ENCODE peak calls at places on chromosomes 11 and 22, in six cellular contexts. H is cardiac muscle cell, K is brain microvascular endothelial cell, E is A549, J is cardiac fibroblast, U is colonic mucosa. Z is an unnamed sample.

GRCh38 chr22:35489225-35489624 is 51.4 kb upstream of the RASD2 start:
- DNase-seq in K (no peak), H (no peak), J (no peak), E (no peak), U (no peak), Z (no peak)

GRCh38 chr22:32735516-32735915 is 66.0 kb upstream of the TIMP3 start:
- DNase-seq in J (no peak), H (no peak), U (no peak), E (no peak), K (no peak), Z (no peak)

GRCh38 chr11:1081601-1082311 is 7.1 kb downstream of the MUC2 start:
- DNase-seq in E (no peak), K (no peak), U (no peak), H (no peak), J (no peak), Z (no peak)

GRCh38 chr11:69369945-69370344 is 76.0 kb downstream of the MYEOV start:
- DNase-seq in U (peak; percentile 12), H (no peak), J (no peak), E (no peak), K (no peak), Z (no peak)

GRCh38 chr11:65646921-65647701 is 9.2 kb downstream of the SIPA1 start:
- DNase-seq in U (peak; percentile 78), H (no peak), K (no peak), J (peak; percentile 15), E (peak; percentile 61), Z (peak; percentile 24)

GRCh38 chr11:100719362-100719761 is 32.3 kb downstream of the ARHGAP42 start:
- DNase-seq in H (peak; percentile 26), E (peak; percentile 49), K (no peak), U (no peak), J (peak; percentile 65), Z (peak; percentile 45)

GRCh38 chr11:36000616-36001190 is 56.8 kb downstream of the LDLRAD3 start:
- DNase-seq in U (no peak), E (no peak), K (no peak), J (no peak), H (no peak), Z (no peak)

GRCh38 chr22:37273126-37273845 is 9.0 kb upstream of the CYTH4 start:
- DNase-seq in E (no peak), U (no peak), H (no peak), J (peak; percentile 61), K (peak; percentile 74), Z (peak; percentile 68)

GRCh38 chr11:5620606-5621521 is 3.9 kb upstream of the TRIM34 start:
- DNase-seq in E (peak; percentile 91), J (peak; percentile 87), U (peak; percentile 52), K (peak; percentile 90), H (peak; percentile 11), Z (peak; percentile 82)

GRCh38 chr11:79325851-79326250 is 115.0 kb downstream of the TENM4 start:
- DNase-seq in K (no peak), U (no peak), J (no peak), E (no peak), H (no peak), Z (no peak)

GRCh38 chr11:30984442-30984816 is 385.1 kb downstream of the DCDC1 start:
- DNase-seq in U (no peak), J (peak; percentile 3), E (peak; percentile 79), K (peak; percentile 12), H (no peak), Z (peak; percentile 67)

GRCh38 chr11:102289510-102290078 is 27.7 kb upstream of the BIRC3 start:
- DNase-seq in U (no peak), J (peak; percentile 38), E (no peak), K (no peak), H (no peak), Z (no peak)

GRCh38 chr11:102202972-102203371 is 92.7 kb downstream of the YAP1 start:
- DNase-seq in U (no peak), J (no peak), H (no peak), K (no peak), E (no peak), Z (no peak)

GRCh38 chr11:70378506-70379134 is 19.7 kb upstream of the CTTN start:
- DNase-seq in H (no peak), J (no peak), U (no peak), K (no peak), E (peak; percentile 34), Z (no peak)
- TF ChIP-seq CTCF in H (no peak), J (no peak), U (no peak), K (peak; percentile 24), E (peak; percentile 18), Z (peak; percentile 11)

GRCh38 chr22:46512683-46513082 is 24.7 kb downstream of the CELSR1 start:
- DNase-seq in K (no peak), U (no peak), E (no peak), J (no peak), H (no peak), Z (no peak)

GRCh38 chr22:46507451-46508390 is 29.7 kb downstream of the CELSR1 start:
- DNase-seq in H (no peak), J (no peak), U (no peak), E (no peak), K (no peak), Z (no peak)

GRCh38 chr22:46508391-46508999 is 28.9 kb downstream of the CELSR1 start:
- DNase-seq in H (no peak), K (no peak), J (no peak), E (no peak), U (no peak), Z (no peak)

GRCh38 chr22:46511391-46512370 is 25.7 kb downstream of the CELSR1 start:
- DNase-seq in H (no peak), E (no peak), J (peak; percentile 19), U (no peak), K (no peak), Z (peak; percentile 13)

GRCh38 chr22:46509416-46510089 is 27.9 kb downstream of the CELSR1 start:
- DNase-seq in E (no peak), H (no peak), K (no peak), U (no peak), J (no peak), Z (no peak)
- H3K4me3 ChIP-seq in E (no peak overlapping the region), H (no peak overlapping the region), K (no peak overlapping the region), U (no peak overlapping the region), J (no peak overlapping the region), Z (no peak overlapping the region)

DNA sequence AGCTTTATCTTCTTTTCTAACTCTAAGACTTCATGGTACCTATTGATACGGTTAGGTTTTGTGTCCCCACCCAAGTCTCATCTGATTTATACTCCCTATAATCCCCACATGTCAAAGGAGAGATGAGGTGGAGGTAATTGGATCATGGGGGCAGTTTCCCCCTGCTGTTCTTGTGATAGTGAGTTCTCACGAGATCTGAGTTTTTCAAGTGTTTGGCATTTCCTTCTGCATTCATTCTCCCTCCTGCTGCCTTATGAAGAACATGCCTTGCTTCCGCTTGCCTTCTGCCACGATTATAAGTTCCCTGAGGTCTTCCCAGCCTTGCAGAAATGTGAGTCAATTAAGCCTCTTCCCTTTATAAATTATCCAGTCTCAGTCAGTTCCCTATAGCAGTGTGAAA is 5.1 kb upstream of the FAT3 start:
- DNase-seq in U (no peak), E (no peak), H (no peak), K (no peak), J (no peak), Z (no peak)
- TF ChIP-seq CTCF in U (no peak), E (no peak), H (no peak), K (no peak), J (no peak), Z (no peak)

DNA sequence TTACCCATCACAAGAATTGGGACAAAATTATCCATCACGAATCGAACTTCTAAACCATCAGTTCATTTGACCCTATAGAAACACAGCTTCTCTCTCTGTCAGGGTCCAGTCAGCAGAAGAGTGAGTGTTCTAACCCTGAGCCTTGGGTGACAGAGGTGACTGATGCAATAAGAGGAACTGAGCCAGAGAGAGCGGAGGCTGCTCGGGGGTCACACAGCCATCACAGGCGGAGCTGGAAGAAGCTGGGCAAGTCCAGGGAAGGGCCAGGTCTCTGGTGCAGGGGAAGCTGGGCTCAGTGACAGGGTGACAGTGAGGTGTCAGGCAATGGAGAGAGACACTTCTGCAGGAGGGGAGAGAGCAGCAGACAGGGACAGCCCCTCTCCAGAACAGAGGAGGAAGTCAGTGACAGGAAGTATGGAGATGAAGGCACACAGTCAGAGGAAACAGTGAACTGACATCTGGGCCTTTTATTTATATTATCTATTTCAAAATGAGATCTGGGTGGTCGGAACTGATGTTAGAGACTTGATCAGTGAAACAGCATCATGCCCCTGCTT is 184.0 kb upstream of the TBCEL start:
- DNase-seq in H (no peak), K (no peak), U (no peak), E (no peak), J (no peak), Z (no peak)
- H3K4me3 ChIP-seq in H (no peak overlapping the region), K (no peak overlapping the region), U (no peak overlapping the region), E (no peak overlapping the region), J (no peak overlapping the region), Z (no peak overlapping the region)

DNA sequence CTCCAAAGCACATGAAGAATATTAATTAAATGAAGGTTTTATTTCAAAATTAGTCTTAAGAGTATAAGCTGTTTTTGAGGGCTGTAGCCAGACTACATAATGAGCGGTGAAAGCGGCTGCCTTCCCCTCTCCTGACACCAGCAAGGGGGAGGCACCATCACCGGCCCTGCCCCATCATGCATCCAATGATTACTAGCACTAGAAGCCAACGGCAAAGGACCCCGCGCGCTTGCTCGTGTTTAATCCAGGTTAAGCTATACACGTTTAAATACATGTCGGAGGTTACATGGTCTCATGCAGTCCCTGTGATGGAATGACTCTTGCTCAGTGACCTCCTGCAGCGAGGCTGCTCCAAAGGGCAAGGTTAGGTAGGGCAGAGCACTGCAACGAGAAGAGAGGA is 50.3 kb downstream of the FEZ1 start:
- DNase-seq in J (no peak), U (no peak), E (no peak), K (no peak), H (no peak), Z (no peak)
- TF ChIP-seq CTCF in J (no peak), U (no peak), E (no peak), K (no peak), H (no peak), Z (no peak)

DNA sequence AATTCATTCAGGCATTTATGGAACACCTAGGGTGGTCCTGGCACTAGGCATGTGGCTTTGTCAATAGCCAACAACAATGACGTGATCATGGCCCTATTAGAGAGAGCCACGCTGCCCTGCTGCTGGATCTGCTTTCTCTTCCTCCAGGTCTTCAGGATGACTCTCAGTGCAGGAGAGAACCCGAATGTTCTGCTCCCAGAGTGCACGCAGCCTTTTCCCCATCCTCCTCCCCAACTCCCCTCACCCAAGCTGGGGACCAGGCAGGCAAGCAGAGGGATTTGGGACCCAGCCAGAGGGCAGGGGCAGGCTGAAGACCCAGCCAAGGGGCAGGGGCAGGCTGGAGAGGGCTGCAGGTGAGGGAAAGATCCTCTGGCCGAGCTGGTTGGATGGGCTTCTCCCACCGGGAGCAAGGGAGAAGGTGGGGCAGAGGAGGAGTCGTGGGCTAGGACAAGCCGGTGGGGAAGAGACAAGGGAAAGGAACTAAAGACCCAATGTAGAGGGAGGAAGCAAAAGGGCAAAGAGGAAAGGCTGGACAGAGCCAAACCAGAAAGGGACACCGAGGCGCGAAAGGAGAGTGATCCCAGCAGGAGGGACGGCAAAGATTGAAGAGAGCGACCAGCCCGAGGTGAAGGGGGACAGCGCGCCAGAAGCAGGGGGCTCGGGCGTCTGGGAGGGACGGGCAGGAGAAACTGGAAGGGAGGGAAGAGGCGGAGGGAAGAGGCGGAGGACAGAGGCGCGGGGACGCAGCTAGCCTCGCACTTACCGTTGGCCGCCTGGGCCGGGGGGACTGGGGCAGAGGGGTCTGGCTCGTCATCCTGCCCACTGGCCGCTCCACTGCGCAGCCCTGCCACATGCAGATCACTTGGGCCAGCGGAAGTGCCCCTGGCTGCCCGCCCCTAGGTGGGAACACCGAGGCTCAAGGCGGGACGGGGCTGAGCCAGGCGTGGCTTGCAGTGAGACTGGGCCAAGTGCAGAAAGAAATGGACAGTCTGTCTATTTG is at the start of gene KCTD14:
- DNase-seq in H (peak; percentile 26), J (peak; percentile 30), E (no peak), K (no peak), U (peak; percentile 73), Z (no peak)
- H3K4me3 ChIP-seq in H (peak within 1 kb of the TSS; percentile 6), J (peak within 1 kb of the TSS; percentile 57), E (peak within 1 kb of the TSS; percentile 37), K (peak within 1 kb of the TSS; percentile 57), U (peak within 1 kb of the TSS; percentile 55), Z (peak within 1 kb of the TSS; percentile 52)